ENCODE peak calls at places on chromosome 19, in five cellular contexts. X, U, W, H and Y are unnamed samples.

GRCh38 chr19:55700813-55701212 is 25.8 kb downstream of the EPN1 start:
- DNase-seq in U (no peak), X (no peak), W (no peak), H (no peak), Y (no peak)

GRCh38 chr19:22052644-22053013 is 345 bp downstream of the ZNF257 start:
- DNase-seq in H (peak), U (peak), W (peak), X (no peak), Y (no peak)

GRCh38 chr19:51771369-51771768 is 10.4 kb downstream of the FPR2 start:
- DNase-seq in X (no peak), U (no peak), W (peak), H (no peak), Y (no peak)

GRCh38 chr19:35332817-35333216 is 3.8 kb downstream of the CD22 start:
- DNase-seq in W (no peak), H (no peak), U (no peak), X (no peak), Y (no peak)

GRCh38 chr19:12764698-12765097 is 10.7 kb downstream of the HOOK2 start:
- DNase-seq in H (no peak), U (no peak), X (no peak), W (no peak), Y (no peak)

GRCh38 chr19:32711747-32712146 is 7.8 kb upstream of the TDRD12 start:
- DNase-seq in H (no peak), X (no peak), W (no peak), U (no peak), Y (no peak)

GRCh38 chr19:35223856-35224505 is 4.6 kb downstream of the FAM187B start:
- DNase-seq in H (no peak), U (no peak), X (no peak), W (peak), Y (no peak)

GRCh38 chr19:11378319-11379189 is 4.1 kb downstream of the SWSAP1 start:
- DNase-seq in X (no peak), W (peak), H (no peak), U (no peak), Y (peak)

GRCh38 chr19:43470288-43470687 is 4.9 kb upstream of the LYPD3 start:
- DNase-seq in U (no peak), H (no peak), W (no peak), X (no peak), Y (no peak)

GRCh38 chr19:3556423-3556977 is 886 bp downstream of the MFSD12 start:
- DNase-seq in U (no peak), H (no peak), W (no peak), X (no peak), Y (no peak)

GRCh38 chr19:3554254-3555083 is 2.9 kb downstream of the MFSD12 start:
- DNase-seq in X (no peak), H (no peak), U (no peak), W (no peak), Y (no peak)

GRCh38 chr19:3556978-3557460 is 367 bp downstream of the MFSD12 start:
- DNase-seq in X (no peak), H (no peak), U (no peak), W (peak), Y (peak)

GRCh38 chr19:3555653-3556422 is 1.5 kb downstream of the MFSD12 start:
- DNase-seq in U (no peak), W (no peak), H (no peak), X (no peak), Y (no peak)

DNA sequence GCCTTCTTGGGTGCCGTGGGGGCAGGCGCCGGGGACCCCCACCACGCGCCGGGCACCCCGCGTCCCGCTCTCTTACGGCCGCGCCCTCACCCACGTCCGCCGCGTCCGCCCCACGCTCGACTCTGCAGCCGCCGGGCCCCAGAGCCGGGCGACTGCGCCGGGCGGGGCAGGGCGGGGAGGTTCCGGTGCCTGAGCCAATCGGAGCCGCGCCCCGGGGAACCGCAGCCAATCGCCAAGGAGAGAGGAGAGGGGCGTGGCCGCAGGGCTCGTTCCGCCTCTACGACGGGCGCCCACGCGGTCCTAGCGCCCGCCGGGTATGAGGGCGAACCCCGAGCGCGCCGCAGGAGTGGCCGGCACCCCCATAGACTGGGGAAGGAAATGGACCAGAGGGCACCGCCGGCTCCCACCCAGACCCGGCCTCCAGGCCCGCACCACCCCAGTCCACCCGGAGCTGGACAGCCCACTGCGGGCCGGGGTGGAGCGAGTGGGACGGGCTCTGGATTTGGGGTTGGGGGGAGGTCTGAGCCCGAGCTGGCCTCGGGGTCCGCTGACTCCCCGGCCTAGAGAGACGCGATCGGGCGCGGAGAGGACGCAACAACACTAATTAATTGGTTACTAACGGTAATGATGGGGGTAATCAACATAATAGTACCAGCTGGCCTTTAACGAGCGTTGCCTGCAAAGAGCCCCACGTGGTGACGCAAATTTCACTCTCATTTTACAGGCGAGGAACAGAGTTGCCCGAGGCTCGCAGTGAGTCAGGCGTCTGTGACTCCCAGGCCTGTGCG is at the start of gene MFSD12:
- DNase-seq in X (peak), H (peak), U (peak), W (peak), Y (peak)
- TF ChIP-seq POLR2A in X (peak), H (no peak), U (peak), W (peak), Y (peak)

GRCh38 chr19:40737102-40737644 is 13.1 kb downstream of the ACTMAP start:
- DNase-seq in U (no peak), X (no peak), H (no peak), W (no peak), Y (no peak)
- TF ChIP-seq POLR2A in U (no peak), X (no peak), H (no peak), W (no peak), Y (no peak)

GRCh38 chr19:17525141-17525540 is 13.7 kb downstream of the PGLS start:
- DNase-seq in X (no peak), W (no peak), H (no peak), U (no peak), Y (no peak)

GRCh38 chr19:17526922-17527321 is 15.5 kb downstream of the PGLS start:
- DNase-seq in W (no peak), H (no peak), U (no peak), X (no peak), Y (no peak)

GRCh38 chr19:17529239-17530158 is 18.1 kb downstream of the PGLS start:
- DNase-seq in U (no peak), X (no peak), H (no peak), W (no peak), Y (no peak)

GRCh38 chr19:17528610-17529009 is 17.2 kb downstream of the PGLS start:
- DNase-seq in W (no peak), U (no peak), X (no peak), H (no peak), Y (no peak)

GRCh38 chr19:17527326-17527725 is 15.9 kb downstream of the PGLS start:
- DNase-seq in U (no peak), H (no peak), X (no peak), W (no peak), Y (no peak)
- TF ChIP-seq POLR2A in U (no peak), H (no peak), X (no peak), W (no peak), Y (no peak)

GRCh38 chr19:28504727-28505126 is 708.2 kb downstream of the UQCRFS1 start:
- DNase-seq in X (no peak), U (no peak), W (no peak), H (no peak), Y (no peak)
- TF ChIP-seq POLR2A in X (no peak), U (no peak), W (no peak), H (no peak), Y (no peak)

DNA sequence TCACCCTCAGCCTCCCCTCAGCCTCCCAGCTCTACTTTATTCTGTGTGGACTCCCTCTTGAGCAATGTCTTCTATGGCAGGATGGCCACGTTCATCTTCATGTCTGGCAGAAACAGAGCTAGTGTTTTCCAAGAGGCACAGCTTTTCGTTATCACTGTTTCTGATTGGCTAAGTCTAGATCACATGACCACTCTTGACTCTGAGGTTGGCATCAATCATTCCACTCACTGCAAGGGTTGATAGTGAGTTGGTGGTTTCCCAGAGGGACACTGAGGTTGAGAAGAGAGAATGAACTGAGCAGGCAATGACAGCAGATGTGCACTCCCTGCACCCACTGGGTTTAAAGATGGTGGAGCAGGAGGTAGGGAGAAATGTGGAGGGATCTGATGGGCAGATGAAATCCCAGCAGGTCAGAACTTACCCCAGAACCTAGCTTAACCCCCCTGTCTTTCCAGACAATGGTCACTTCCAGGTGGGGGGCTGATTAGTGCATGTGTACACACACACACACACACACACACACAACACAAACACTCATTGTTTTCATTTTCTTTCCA is 26.3 kb upstream of the UQCRFS1 start:
- DNase-seq in X (no peak), U (no peak), H (no peak), W (no peak), Y (no peak)
- TF ChIP-seq POLR2A in X (no peak), U (no peak), H (no peak), W (no peak), Y (no peak)

DNA sequence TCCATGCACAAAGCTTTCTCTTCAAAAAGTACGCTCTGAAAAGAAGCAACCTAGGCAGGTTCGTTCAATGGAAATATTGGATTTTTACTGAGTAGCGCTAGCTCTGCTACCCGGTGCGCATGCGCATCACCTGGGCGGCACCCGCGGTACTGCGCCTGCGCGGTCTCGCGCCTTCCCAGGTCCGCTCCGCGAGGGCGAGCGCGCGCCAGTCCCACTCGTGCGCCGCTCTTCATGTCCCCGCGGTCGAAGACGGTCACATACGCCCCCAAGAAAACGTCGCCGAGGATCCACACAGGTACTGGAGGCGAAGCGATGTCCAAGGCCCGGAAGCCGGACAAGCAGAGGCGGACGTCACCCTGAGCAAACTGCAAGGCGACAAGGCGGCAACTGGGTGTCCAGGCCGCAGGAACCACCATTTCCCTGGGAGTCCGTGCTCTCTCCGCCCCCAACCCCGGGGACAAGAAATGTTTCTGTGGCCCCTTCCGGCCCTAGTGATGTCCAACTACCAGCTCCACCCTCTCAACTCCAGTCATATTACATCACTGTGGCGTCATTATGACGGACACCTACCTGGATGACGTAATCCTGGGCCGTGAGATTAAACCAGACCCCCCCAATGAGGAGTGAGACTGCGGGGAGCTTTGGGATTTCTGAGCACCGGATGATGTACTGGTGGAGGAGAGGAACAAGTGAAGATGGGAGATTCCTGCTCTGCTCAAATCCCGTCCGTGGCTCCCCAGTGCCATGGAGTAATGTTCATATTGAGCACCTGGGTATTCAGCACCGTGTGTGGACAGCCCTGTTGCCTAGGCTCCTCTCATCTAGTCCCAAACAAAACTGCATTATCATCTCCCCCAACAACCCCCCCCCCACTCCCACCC is 4.8 kb upstream of the KCNC3 start:
- DNase-seq in X (no peak), U (peak), H (peak), W (peak), Y (peak)
- TF ChIP-seq POLR2A in X (no peak), U (no peak), H (no peak), W (peak), Y (peak)

DNA sequence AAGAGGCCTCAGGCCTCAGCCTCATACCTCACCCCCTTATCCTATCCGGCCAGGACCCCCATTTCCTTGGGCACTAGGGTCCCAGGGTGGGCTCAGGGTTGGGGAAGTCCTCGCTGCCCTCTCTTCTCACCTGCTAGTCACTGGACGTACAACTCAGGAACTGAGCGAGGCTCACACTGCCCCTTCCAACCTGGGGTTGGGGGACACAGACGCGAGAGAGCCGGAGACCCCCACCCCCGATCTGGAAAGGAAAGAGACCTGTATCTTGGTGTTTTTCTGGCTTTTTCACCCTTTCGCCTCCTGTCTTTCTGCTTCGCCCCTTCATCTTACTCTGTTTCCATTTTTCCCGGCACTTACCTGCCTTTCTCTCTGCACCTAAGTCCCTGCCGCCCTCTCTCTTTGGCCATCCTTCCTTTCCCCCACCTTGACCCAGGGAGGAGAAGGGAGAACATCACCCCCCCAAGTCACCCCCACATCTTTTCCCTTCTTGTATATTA is 36.4 kb downstream of the ZSWIM4 start:
- DNase-seq in X (no peak), W (no peak), H (no peak), U (peak), Y (no peak)
- TF ChIP-seq POLR2A in X (no peak), W (no peak), H (no peak), U (no peak), Y (peak)

GRCh38 chr19:58572818-58573657 is at the start of gene MZF1:
- DNase-seq in X (peak), W (peak), U (peak), H (peak), Y (no peak)
- TF ChIP-seq POLR2A in X (no peak), W (no peak), U (no peak), H (no peak), Y (peak)